ENCODE peak calls at places on chromosome 9, in ten cellular contexts. E is brain pericyte; L is head of caudate nucleus; M is prostate gland; P is GM20000; A is memory B cell; I is fibroblast of mammary gland; K is activated CD8-positive, alpha-beta memory T cell treated with anti-CD3 and anti-CD28 coated beads, Interleukin-2, amount 50 U/mL, for 48 hours; Y is PC-3; B is ELR. C is an unnamed sample.

GRCh38 chr9:9719373-9720112 is 893.3 kb downstream of the PTPRD start:
- DNase-seq in E (no peak), L (no peak), M (no peak), P (no peak), A (no peak), I (no peak), K (no peak), Y (no peak), B (no peak), C (no peak)

GRCh38 chr9:129752915-129753724 is at the start of gene PTGES:
- DNase-seq in E (no peak), L (peak; percentile 10), M (peak; percentile 46), P (peak; percentile 56), A (no peak), I (peak; percentile 77), K (peak; percentile 73), Y (peak; percentile 75), B (peak; percentile 89), C (peak; percentile 81)

GRCh38 chr9:131728961-131729360 is 10.9 kb downstream of the RAPGEF1 start:
- DNase-seq in E (no peak), L (no peak), M (no peak), P (no peak), A (peak; percentile 72), I (no peak), K (peak; percentile 77), Y (no peak), B (no peak), C (no peak)

GRCh38 chr9:110526426-110526825 is 53.1 kb downstream of the SVEP1 start:
- DNase-seq in E (no peak), L (no peak), M (no peak), P (no peak), A (no peak), I (peak; percentile 93), K (no peak), Y (peak; percentile 39), B (peak; percentile 60), C (peak; percentile 89)

GRCh38 chr9:90433398-90433890 is 209.2 kb downstream of the DIRAS2 start:
- DNase-seq in E (peak; percentile 61), L (no peak), M (no peak), P (no peak), A (no peak), I (no peak), K (no peak), Y (no peak), B (no peak), C (no peak)

GRCh38 chr9:101582593-101582992 is 12.2 kb downstream of the PPP3R2 start:
- DNase-seq in E (no peak), L (no peak), M (no peak), P (no peak), A (no peak), I (peak; percentile 92), K (no peak), Y (peak; percentile 39), B (peak; percentile 87), C (peak; percentile 65)

GRCh38 chr9:32378993-32379729 is 5.3 kb upstream of the ACO1 start:
- DNase-seq in E (peak; percentile 48), L (peak; percentile 52), M (peak; percentile 37), P (peak; percentile 78), A (peak; percentile 41), I (peak; percentile 85), K (no peak), Y (peak; percentile 81), B (peak; percentile 88), C (peak; percentile 78)

GRCh38 chr9:37364751-37365360 is 57.6 kb upstream of the GRHPR start:
- DNase-seq in E (no peak), L (no peak), M (no peak), P (no peak), A (no peak), I (peak; percentile 7), K (no peak), Y (peak; percentile 15), B (peak; percentile 8), C (no peak)

GRCh38 chr9:18675973-18676372 is 202.0 kb downstream of the ADAMTSL1 start:
- DNase-seq in E (no peak), L (no peak), M (no peak), P (no peak), A (no peak), I (no peak), K (no peak), Y (no peak), B (no peak), C (no peak)

GRCh38 chr9:79581794-79582193 is 10.0 kb downstream of the TLE4 start:
- DNase-seq in E (no peak), L (no peak), M (no peak), P (no peak), A (no peak), I (peak; percentile 85), K (no peak), Y (peak; percentile 52), B (peak; percentile 95), C (peak; percentile 65)

GRCh38 chr9:70438341-70438924 is 24.0 kb upstream of the KLF9 start:
- DNase-seq in E (no peak), L (peak; percentile 53), M (peak; percentile 62), P (no peak), A (no peak), I (peak; percentile 95), K (no peak), Y (peak; percentile 41), B (peak; percentile 80), C (peak; percentile 63)

GRCh38 chr9:93576296-93577044 is at the start of gene PHF2:
- DNase-seq in E (no peak), L (no peak), M (no peak), P (peak; percentile 87), A (peak; percentile 45), I (no peak), K (peak; percentile 71), Y (no peak), B (peak; percentile 36), C (no peak)